ENCODE peak calls at places on chromosomes 1 and 21, in ten cellular contexts. E, U, N, O, S, X, P, T, L and C are unnamed samples.

GRCh38 chr1:228494391-228494790 is 7.2 kb downstream of the RNF187 start:
- DNase-seq in X (no peak), N (no peak), T (no peak), E (no peak), L (no peak), O (no peak), P (no peak), S (no peak), U (no peak), C (no peak)

GRCh38 chr1:40630488-40631223 is 34.8 kb downstream of the RIMS3 start:
- DNase-seq in T (peak; percentile 31), S (peak; percentile 16), E (peak; percentile 19), O (peak; percentile 25), L (no peak), U (peak; percentile 80), P (no peak), N (peak; percentile 87), X (peak; percentile 42), C (peak; percentile 55)

GRCh38 chr1:240190881-240191385 is 99.2 kb downstream of the FMN2 start:
- DNase-seq in N (peak; percentile 55), S (peak; percentile 97), O (peak; percentile 88), L (peak; percentile 100), E (peak; percentile 100), X (no peak), P (peak; percentile 6), U (peak; percentile 9), T (no peak), C (peak; percentile 47)

GRCh38 chr1:171984262-171984661 is 143.0 kb downstream of the DNM3 start:
- DNase-seq in L (no peak), X (no peak), N (no peak), U (no peak), T (no peak), E (no peak), P (no peak), O (no peak), S (no peak), C (no peak)

GRCh38 chr1:117367769-117368059 is 465 bp downstream of the MAN1A2 start:
- DNase-seq in E (peak; percentile 3), U (peak; percentile 36), L (no peak), P (no peak), X (peak; percentile 24), T (no peak), N (no peak), S (no peak), O (peak; percentile 14), C (no peak)

GRCh38 chr1:30040081-30041019 is 683.0 kb downstream of the MATN1 start:
- DNase-seq in N (no peak), U (no peak), S (no peak), L (no peak), E (no peak), T (no peak), O (no peak), P (no peak), X (no peak), C (no peak)

GRCh38 chr1:29893036-29893723 is 656.9 kb downstream of the PTPRU start:
- DNase-seq in E (no peak), U (no peak), P (no peak), L (no peak), T (no peak), N (peak; percentile 29), S (no peak), O (no peak), X (no peak), C (no peak)

GRCh38 chr21:41227357-41228005 is 59.5 kb downstream of the BACE2 start:
- DNase-seq in S (no peak), U (no peak), E (no peak), L (no peak), P (no peak), N (no peak), O (no peak), X (no peak), T (no peak), C (no peak)

GRCh38 chr1:172699111-172699510 is 40.2 kb downstream of the FASLG start:
- DNase-seq in N (no peak), U (peak; percentile 24), X (no peak), P (peak; percentile 89), S (no peak), O (peak; percentile 96), T (no peak), E (peak; percentile 65), L (peak; percentile 63), C (peak; percentile 51)

GRCh38 chr1:8257621-8258020 is 60.3 kb upstream of the SLC45A1 start:
- DNase-seq in S (no peak), P (peak; percentile 50), U (no peak), L (no peak), N (no peak), O (peak; percentile 70), E (no peak), X (no peak), T (no peak), C (no peak)

GRCh38 chr1:179229214-179230140 is at the start of gene ABL2:
- DNase-seq in T (peak; percentile 31), S (peak; percentile 25), E (no peak), X (peak; percentile 72), N (peak; percentile 83), L (no peak), P (no peak), U (peak; percentile 71), O (peak; percentile 44), C (peak; percentile 80)

DNA sequence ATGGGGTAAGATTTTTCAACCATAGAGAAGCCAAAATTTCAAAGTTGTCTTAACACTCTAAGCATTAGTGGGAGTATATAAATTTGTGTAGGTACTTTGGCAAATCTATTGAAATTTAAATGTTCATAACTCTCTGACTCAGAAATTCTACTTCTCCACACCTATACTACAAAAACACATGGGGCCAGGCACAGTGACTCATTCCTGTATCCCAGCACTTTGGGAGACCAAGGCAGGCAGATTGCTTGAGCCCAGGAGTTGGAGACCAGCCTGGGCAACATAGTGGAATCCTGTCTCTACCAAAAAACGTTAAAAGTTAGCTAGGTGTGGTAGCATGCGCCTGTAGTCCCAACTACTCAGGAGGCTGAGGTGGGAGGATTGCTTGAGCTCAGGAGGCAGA is 41.3 kb upstream of the RAVER2 start:
- DNase-seq in S (no peak), O (peak; percentile 31), L (no peak), U (no peak), X (no peak), E (no peak), T (no peak), P (peak; percentile 41), N (no peak), C (no peak)
- H2AFZ ChIP-seq in S (no peak overlapping the region), O (no peak overlapping the region), L (no peak overlapping the region), U (no peak overlapping the region), X (no peak overlapping the region), E (no peak overlapping the region), T (no peak overlapping the region), P (no peak overlapping the region), N (no peak overlapping the region), C (no peak overlapping the region)

DNA sequence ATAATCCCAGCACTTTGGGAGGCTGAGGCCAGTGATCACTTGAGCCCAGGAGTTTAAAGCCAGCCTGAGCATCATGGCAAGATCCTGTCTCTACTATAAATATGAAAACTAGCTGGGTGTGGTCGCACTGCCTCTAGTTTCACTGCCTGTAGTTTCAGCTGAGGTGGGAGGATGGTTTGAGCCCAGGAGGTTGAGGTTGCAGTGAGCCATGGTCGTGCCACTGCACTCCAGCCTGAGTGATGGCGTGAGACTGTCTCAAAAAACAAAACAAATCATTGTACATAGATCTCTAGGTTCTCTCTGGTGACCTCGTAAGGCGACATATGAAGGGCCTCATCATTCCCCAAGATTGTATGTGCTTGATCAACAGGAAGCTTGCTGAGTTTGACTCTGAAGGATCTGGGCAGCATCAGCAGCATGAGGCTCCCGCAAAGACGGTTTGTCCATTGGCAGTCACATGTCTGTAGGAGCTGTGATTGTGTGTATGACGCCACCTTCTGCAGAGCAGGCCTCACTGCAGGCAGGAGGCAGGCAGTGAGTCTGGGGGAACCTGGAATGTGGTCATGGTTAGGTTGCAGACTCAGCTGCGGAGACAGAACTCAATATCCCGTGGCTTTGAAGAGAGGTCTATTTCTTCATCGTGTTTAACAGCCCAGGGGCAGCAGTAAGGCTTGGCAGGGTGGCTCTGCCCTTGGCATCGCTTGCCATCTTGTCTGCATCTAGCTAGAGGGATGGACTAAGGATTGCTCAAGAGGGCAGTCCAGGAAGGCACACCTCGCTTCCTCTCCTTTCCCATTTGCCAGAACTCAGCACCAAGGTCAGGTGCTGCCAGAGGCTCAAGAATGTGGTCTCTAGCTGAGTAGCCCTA is 13.9 kb downstream of the ATP5PO start:
- DNase-seq in E (peak; percentile 67), X (no peak), U (peak; percentile 71), P (peak; percentile 33), N (peak; percentile 86), O (peak; percentile 55), S (peak; percentile 63), L (peak; percentile 56), T (peak; percentile 38), C (peak; percentile 47)
- H3K36me3 ChIP-seq in E (peaks cover 33% of the 10 kb centered on the region), X (peaks cover 32% of the 10 kb centered on the region), U (peaks cover 51% of the 10 kb centered on the region), P (peaks cover 13% of the 10 kb centered on the region), N (peaks cover 34% of the 10 kb centered on the region), O (peaks cover 40% of the 10 kb centered on the region), S (peaks cover 13% of the 10 kb centered on the region), L (peaks cover 21% of the 10 kb centered on the region), T (peaks cover 24% of the 10 kb centered on the region), C (peaks cover 20% of the 10 kb centered on the region)

DNA sequence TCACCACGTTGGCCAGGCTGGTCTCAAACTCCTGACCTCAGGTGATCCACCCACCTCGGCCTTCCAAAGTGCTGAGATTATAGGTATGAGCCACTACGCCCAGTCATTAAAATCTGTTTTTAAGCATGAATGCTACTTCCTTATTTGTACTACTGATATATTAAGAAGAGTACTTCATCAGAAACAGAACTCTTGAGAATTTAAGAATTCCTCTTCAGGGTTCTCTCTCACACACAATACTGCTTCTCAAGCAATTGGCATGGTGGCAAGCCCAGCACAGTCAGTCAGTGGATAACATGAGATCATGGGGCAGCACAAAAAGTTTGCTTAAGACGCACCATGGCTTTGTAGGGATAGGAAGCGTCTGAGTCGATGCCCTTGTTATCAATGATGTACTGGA is 14.1 kb downstream of the CTSS start:
- DNase-seq in L (no peak), N (no peak), T (no peak), O (no peak), E (no peak), U (no peak), X (no peak), P (no peak), S (no peak), C (no peak)
- H2AFZ ChIP-seq in L (no peak overlapping the region), N (peak overlapping the region; percentile 91), T (no peak overlapping the region), O (no peak overlapping the region), E (no peak overlapping the region), U (no peak overlapping the region), X (no peak overlapping the region), P (no peak overlapping the region), S (no peak overlapping the region), C (no peak overlapping the region)

GRCh38 chr1:111702504-111703050 is 36.6 kb downstream of the INKA2 start:
- DNase-seq in L (no peak), U (no peak), X (no peak), S (no peak), E (no peak), N (no peak), O (no peak), P (no peak), T (no peak), C (peak; percentile 52)
- H3K36me3 ChIP-seq in L (peaks cover 29% of the 10 kb centered on the region), U (peaks cover 85% of the 10 kb centered on the region), X (peaks cover 9% of the 10 kb centered on the region), S (peaks cover 6% of the 10 kb centered on the region), E (peaks cover 18% of the 10 kb centered on the region), N (peaks cover 21% of the 10 kb centered on the region), O (peaks cover 6% of the 10 kb centered on the region), P (peaks cover 15% of the 10 kb centered on the region), T (peaks cover 14% of the 10 kb centered on the region), C (no peaks in the 10 kb centered on the region)